ENCODE peak calls at places on chromosomes 12 and 14, in ten cellular contexts. H is central memory CD4-positive, alpha-beta T cell; U is aorta; V is prostate gland; M is DND-41; L is GM03348; O is T-cell; X is stimulated activated CD8-positive, alpha-beta memory T cell treated with anti-CD3 and anti-CD28 coated beads, Interleukin-7, amount 100 ng/mL, for 24 hours; S is AML-193; P is adrenal gland. D is an unnamed sample.

GRCh38 chr14:76090611-76091010 is 61.1 kb upstream of the GPATCH2L start:
- DNase-seq in X (no peak), S (no peak), U (no peak), V (no peak), P (no peak), H (no peak), O (no peak), L (peak; percentile 71), M (no peak), D (no peak)

GRCh38 chr14:104390221-104390931 is 189.2 kb upstream of the C14orf180 start:
- DNase-seq in P (no peak), U (peak; percentile 62), O (no peak), M (no peak), L (no peak), H (no peak), S (no peak), X (no peak), V (no peak), D (no peak)

GRCh38 chr14:71721791-71722190 is 210.4 kb upstream of the RGS6 start:
- DNase-seq in M (no peak), S (no peak), U (no peak), O (no peak), P (no peak), X (no peak), L (no peak), V (no peak), H (no peak), D (no peak)

GRCh38 chr12:39300799-39301198 is 142.1 kb downstream of the KIF21A start:
- DNase-seq in X (no peak), H (no peak), M (no peak), O (no peak), P (no peak), V (no peak), S (no peak), U (no peak), L (no peak), D (no peak)

GRCh38 chr12:108157856-108158255 is 28.8 kb downstream of the WSCD2 start:
- DNase-seq in U (no peak), M (no peak), S (no peak), H (no peak), V (no peak), X (no peak), O (no peak), L (no peak), P (no peak), D (no peak)

GRCh38 chr12:26108915-26109314 is 15.9 kb downstream of the BHLHE41 start:
- DNase-seq in H (no peak), M (no peak), L (no peak), U (no peak), V (no peak), X (no peak), S (no peak), P (no peak), O (no peak), D (no peak)

GRCh38 chr12:62859203-62859799 is 75.6 kb downstream of the PPM1H start:
- DNase-seq in L (no peak), M (no peak), X (no peak), V (no peak), S (peak; percentile 39), P (no peak), H (no peak), O (no peak), U (no peak), D (no peak)

GRCh38 chr14:39426605-39427004 is 5.6 kb downstream of the FBXO33 start:
- DNase-seq in M (no peak), P (no peak), V (no peak), S (peak; percentile 58), L (peak; percentile 44), X (no peak), O (no peak), U (no peak), H (peak; percentile 2), D (no peak)

GRCh38 chr14:51576112-51576420 is 75.6 kb upstream of the FRMD6 start:
- DNase-seq in P (no peak), S (no peak), O (no peak), U (no peak), L (peak; percentile 16), H (no peak), X (no peak), M (no peak), V (no peak), D (no peak)

GRCh38 chr12:110157539-110157938 is 33.4 kb downstream of the IFT81 start:
- DNase-seq in S (no peak), U (no peak), X (no peak), M (no peak), O (no peak), H (no peak), L (no peak), V (no peak), P (no peak), D (no peak)

GRCh38 chr14:103136388-103137271 is 13.4 kb downstream of the TNFAIP2 start:
- DNase-seq in S (no peak), U (peak; percentile 79), M (no peak), V (no peak), H (no peak), X (no peak), L (peak; percentile 47), P (peak; percentile 83), O (no peak), D (no peak)

GRCh38 chr14:32028599-32028998 is 48.5 kb upstream of the ARHGAP5 start:
- DNase-seq in M (no peak), U (no peak), L (no peak), S (no peak), P (no peak), X (no peak), O (no peak), V (no peak), H (no peak), D (no peak)

GRCh38 chr14:104383088-104383805 is 196.3 kb upstream of the C14orf180 start:
- DNase-seq in P (no peak), O (no peak), M (no peak), L (no peak), X (no peak), S (no peak), H (no peak), V (no peak), U (peak; percentile 40), D (no peak)

GRCh38 chr12:108605000-108605689 is 7.3 kb upstream of the TMEM119 start:
- DNase-seq in V (no peak), X (no peak), P (peak; percentile 56), O (no peak), H (no peak), U (no peak), S (no peak), L (no peak), M (no peak), D (no peak)

GRCh38 chr14:100187247-100187833 is 27.9 kb upstream of the DEGS2 start:
- DNase-seq in V (no peak), L (no peak), H (no peak), S (no peak), X (no peak), P (no peak), O (no peak), U (no peak), M (no peak), D (no peak)

GRCh38 chr12:31346211-31346610 is 20.3 kb upstream of the SINHCAF start:
- DNase-seq in M (no peak), H (no peak), X (no peak), U (no peak), S (no peak), O (no peak), V (peak; percentile 49), P (no peak), L (no peak), D (no peak)

GRCh38 chr14:78509516-78509915 is 339.3 kb downstream of the NRXN3 start:
- DNase-seq in M (no peak), V (no peak), S (no peak), P (no peak), U (no peak), X (no peak), H (no peak), O (no peak), L (no peak), D (no peak)

GRCh38 chr12:107320929-107321618 is 227.7 kb upstream of the CRY1 start:
- DNase-seq in P (no peak), U (no peak), V (peak; percentile 60), X (no peak), L (peak; percentile 42), M (peak; percentile 68), O (peak; percentile 80), H (peak; percentile 88), S (peak; percentile 44), D (peak; percentile 85)

GRCh38 chr14:104556256-104557021 is 23.1 kb upstream of the C14orf180 start:
- DNase-seq in O (no peak), H (no peak), L (no peak), V (no peak), S (no peak), U (peak; percentile 62), X (no peak), P (no peak), M (no peak), D (no peak)

GRCh38 chr12:21500786-21501257 is 613 bp downstream of the RECQL start:
- DNase-seq in S (no peak), L (no peak), X (no peak), H (no peak), M (no peak), V (no peak), P (no peak), O (no peak), U (no peak), D (peak; percentile 2)

GRCh38 chr14:101400815-101401214 is 160.5 kb upstream of the DIO3 start:
- DNase-seq in M (no peak), P (no peak), U (no peak), S (no peak), H (no peak), V (no peak), X (no peak), L (peak; percentile 55), O (no peak), D (no peak)

GRCh38 chr14:52730708-52731111 is 744 bp downstream of the STYX start:
- DNase-seq in O (no peak), M (no peak), P (no peak), X (no peak), H (no peak), U (no peak), L (no peak), V (no peak), S (peak; percentile 10), D (no peak)

GRCh38 chr12:94235894-94236293 is 87.5 kb downstream of the PLXNC1 start:
- DNase-seq in H (no peak), U (no peak), P (no peak), X (no peak), M (no peak), V (no peak), S (no peak), O (no peak), L (no peak), D (no peak)

GRCh38 chr14:38199076-38199475 is 8.6 kb upstream of the SSTR1 start:
- DNase-seq in X (no peak), L (no peak), U (no peak), P (no peak), M (no peak), O (no peak), V (no peak), S (no peak), H (no peak), D (no peak)

GRCh38 chr14:73426877-73427276 is 31.5 kb downstream of the NUMB start:
- DNase-seq in V (no peak), M (no peak), L (no peak), S (peak; percentile 12), H (no peak), U (no peak), P (no peak), O (no peak), X (no peak), D (no peak)

GRCh38 chr14:59428581-59429012 is 36.6 kb downstream of the GPR135 start:
- DNase-seq in O (no peak), U (no peak), M (no peak), H (no peak), P (no peak), X (no peak), S (peak; percentile 35), L (peak; percentile 36), V (no peak), D (no peak)

GRCh38 chr12:47858511-47859266 is 39.0 kb upstream of the HDAC7 start:
- DNase-seq in M (no peak), O (no peak), X (no peak), L (no peak), P (peak; percentile 17), U (no peak), S (no peak), V (no peak), H (no peak), D (no peak)

GRCh38 chr12:124993568-124994434 is at the start of gene BRI3BP:
- DNase-seq in M (peak; percentile 82), U (peak; percentile 88), P (no peak), X (peak; percentile 30), S (peak; percentile 49), O (peak; percentile 41), V (peak; percentile 38), L (peak; percentile 90), H (peak; percentile 69), D (peak; percentile 69)

D was measured in CD4-positive, CD25-positive, alpha-beta regulatory T cell.